ENCODE peak calls at places on chromosomes 7 and 10, in four cellular contexts. One of them, this sample, is unnamed.
A peak's percentile ranks its signal among the peaks of the same experiment; 100 is the strongest.

GRCh38 chr10:110368002-110368401 is 63.3 kb upstream of the SMNDC1 start:
- DNase-seq in tibial nerve: no peak
- DNase-seq in LNCaP clone FGC: no peak
- DNase-seq in transverse colon: no peak
- DNase-seq in this sample: no peak

GRCh38 chr10:132715791-132716680 is 69.9 kb downstream of the NKX6-2 start:
- DNase-seq in tibial nerve: peak; percentile 12
- DNase-seq in LNCaP clone FGC: no peak
- DNase-seq in transverse colon: no peak
- DNase-seq in this sample: no peak

GRCh38 chr7:78063758-78064157 is 265.2 kb downstream of the PHTF2 start:
- DNase-seq in tibial nerve: no peak
- DNase-seq in LNCaP clone FGC: no peak
- DNase-seq in transverse colon: no peak
- DNase-seq in this sample: no peak

GRCh38 chr10:66586073-66586472 is 339.8 kb upstream of the LRRTM3 start:
- DNase-seq in tibial nerve: no peak
- DNase-seq in LNCaP clone FGC: no peak
- DNase-seq in transverse colon: peak; percentile 24
- DNase-seq in this sample: no peak

GRCh38 chr10:110355181-110355831 is 50.6 kb upstream of the SMNDC1 start:
- DNase-seq in tibial nerve: no peak
- DNase-seq in LNCaP clone FGC: no peak
- DNase-seq in transverse colon: peak; percentile 33
- DNase-seq in this sample: no peak

GRCh38 chr7:12927635-12928434 is 240.4 kb downstream of the ARL4A start:
- DNase-seq in tibial nerve: no peak
- DNase-seq in LNCaP clone FGC: no peak
- DNase-seq in transverse colon: no peak
- DNase-seq in this sample: no peak

GRCh38 chr10:58385784-58386112 is 538 bp downstream of the TFAM start:
- DNase-seq in tibial nerve: no peak
- DNase-seq in LNCaP clone FGC: no peak
- DNase-seq in transverse colon: peak; percentile 42
- DNase-seq in this sample: no peak

GRCh38 chr7:56009695-56010094 is 41.5 kb downstream of the PSPH start:
- DNase-seq in tibial nerve: no peak
- DNase-seq in LNCaP clone FGC: peak; percentile 79
- DNase-seq in transverse colon: peak; percentile 47
- DNase-seq in this sample: no peak

GRCh38 chr10:51325649-51326048 is 251.4 kb downstream of the PRKG1 start:
- DNase-seq in tibial nerve: no peak
- DNase-seq in LNCaP clone FGC: no peak
- DNase-seq in transverse colon: no peak
- DNase-seq in this sample: no peak

GRCh38 chr10:32104622-32105509 is 48.6 kb upstream of the KIF5B start:
- DNase-seq in tibial nerve: no peak
- DNase-seq in LNCaP clone FGC: peak; percentile 25
- DNase-seq in transverse colon: no peak
- DNase-seq in this sample: no peak

GRCh38 chr7:2001601-2002442 is 230.9 kb downstream of the MAD1L1 start:
- DNase-seq in tibial nerve: no peak
- DNase-seq in LNCaP clone FGC: no peak
- DNase-seq in transverse colon: no peak
- DNase-seq in this sample: no peak

GRCh38 chr7:70338061-70338460 is 739.8 kb downstream of the AUTS2 start:
- DNase-seq in tibial nerve: no peak
- DNase-seq in LNCaP clone FGC: no peak
- DNase-seq in transverse colon: no peak
- DNase-seq in this sample: no peak

GRCh38 chr10:71138126-71138860 is 74.1 kb upstream of the UNC5B start:
- DNase-seq in tibial nerve: no peak
- DNase-seq in LNCaP clone FGC: no peak
- DNase-seq in transverse colon: no peak
- DNase-seq in this sample: no peak

GRCh38 chr10:118818621-118819221 is 64.0 kb upstream of the CACUL1 start:
- DNase-seq in tibial nerve: no peak
- DNase-seq in LNCaP clone FGC: no peak
- DNase-seq in transverse colon: no peak
- DNase-seq in this sample: no peak

GRCh38 chr10:11532329-11532728 is 79.1 kb downstream of the USP6NL start:
- DNase-seq in tibial nerve: no peak
- DNase-seq in LNCaP clone FGC: no peak
- DNase-seq in transverse colon: no peak
- DNase-seq in this sample: no peak

GRCh38 chr7:95433952-95434351 is 876 bp downstream of the PON2 start:
- DNase-seq in tibial nerve: no peak
- DNase-seq in LNCaP clone FGC: no peak
- DNase-seq in transverse colon: no peak
- DNase-seq in this sample: no peak
- H3K4me3 ChIP-seq in tibial nerve: peak overlapping the region; percentile 81
- H3K4me3 ChIP-seq in LNCaP clone FGC: peak overlapping the region; percentile 70
- H3K4me3 ChIP-seq in transverse colon: no peak overlapping the region
- H3K4me3 ChIP-seq in this sample: peak overlapping the region; percentile 70

DNA sequence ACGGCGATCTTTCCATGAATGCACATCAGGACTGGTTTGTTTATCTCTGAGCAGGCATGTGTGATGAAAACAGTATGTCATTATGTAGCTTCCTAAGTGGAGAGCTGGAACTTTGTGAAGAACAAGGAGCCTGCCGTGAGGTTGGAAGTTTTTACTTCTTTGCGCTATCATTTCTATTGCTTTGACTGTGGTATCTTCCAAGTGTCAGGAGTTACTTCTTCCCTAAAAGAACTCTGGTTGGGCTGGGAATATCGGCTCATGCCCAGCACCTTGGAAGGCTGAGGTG is 167.4 kb upstream of the AHR start:
- DNase-seq in tibial nerve: no peak
- DNase-seq in LNCaP clone FGC: no peak
- DNase-seq in transverse colon: no peak
- DNase-seq in this sample: no peak
- H3K4me3 ChIP-seq in tibial nerve: peak overlapping the region; percentile 6
- H3K4me3 ChIP-seq in LNCaP clone FGC: no peak overlapping the region
- H3K4me3 ChIP-seq in transverse colon: no peak overlapping the region
- H3K4me3 ChIP-seq in this sample: no peak overlapping the region

GRCh38 chr10:125154529-125154928 is 5.8 kb downstream of the CTBP2 start:
- DNase-seq in tibial nerve: no peak
- DNase-seq in LNCaP clone FGC: no peak
- DNase-seq in transverse colon: no peak
- DNase-seq in this sample: no peak
- H3K4me3 ChIP-seq in tibial nerve: no peak overlapping the region
- H3K4me3 ChIP-seq in LNCaP clone FGC: peak overlapping the region; percentile 33
- H3K4me3 ChIP-seq in transverse colon: no peak overlapping the region
- H3K4me3 ChIP-seq in this sample: peak overlapping the region; percentile 39

GRCh38 chr10:62707810-62708209 is 96.7 kb upstream of the ADO start:
- DNase-seq in tibial nerve: no peak
- DNase-seq in LNCaP clone FGC: no peak
- DNase-seq in transverse colon: no peak
- DNase-seq in this sample: no peak
- H3K4me3 ChIP-seq in tibial nerve: no peak overlapping the region
- H3K4me3 ChIP-seq in LNCaP clone FGC: no peak overlapping the region
- H3K4me3 ChIP-seq in transverse colon: no peak overlapping the region
- H3K4me3 ChIP-seq in this sample: no peak overlapping the region

GRCh38 chr7:110857106-110857505 is 233.8 kb upstream of the LRRN3 start:
- DNase-seq in tibial nerve: no peak
- DNase-seq in LNCaP clone FGC: no peak
- DNase-seq in transverse colon: no peak
- DNase-seq in this sample: no peak

GRCh38 chr7:110861163-110861562 is 229.8 kb upstream of the LRRN3 start:
- DNase-seq in tibial nerve: no peak
- DNase-seq in LNCaP clone FGC: no peak
- DNase-seq in transverse colon: no peak
- DNase-seq in this sample: no peak

GRCh38 chr7:110852156-110852858 is 238.6 kb upstream of the LRRN3 start:
- DNase-seq in tibial nerve: no peak
- DNase-seq in LNCaP clone FGC: peak; percentile 28
- DNase-seq in transverse colon: no peak
- DNase-seq in this sample: no peak

GRCh38 chr7:110853263-110853662 is 237.7 kb upstream of the LRRN3 start:
- DNase-seq in tibial nerve: no peak
- DNase-seq in LNCaP clone FGC: no peak
- DNase-seq in transverse colon: no peak
- DNase-seq in this sample: no peak

GRCh38 chr7:110856704-110857103 is 234.2 kb upstream of the LRRN3 start:
- DNase-seq in tibial nerve: no peak
- DNase-seq in LNCaP clone FGC: no peak
- DNase-seq in transverse colon: no peak
- DNase-seq in this sample: no peak
- H3K4me3 ChIP-seq in tibial nerve: no peak overlapping the region
- H3K4me3 ChIP-seq in LNCaP clone FGC: no peak overlapping the region
- H3K4me3 ChIP-seq in transverse colon: no peak overlapping the region
- H3K4me3 ChIP-seq in this sample: no peak overlapping the region

This sample was measured in AG04449.